ENCODE peak calls at places on chromosome 4, in nine cellular contexts. U is neural crest cell; A is foreskin fibroblast; P is RWPE1; R is progenitor cell of endocrine pancreas; O is fibroblast of pulmonary artery; J is upper lobe of left lung; Y is CD4-positive, alpha-beta T cell; E is adrenal gland. D is an unnamed sample.

GRCh38 chr4:40003986-40004385 is 26.3 kb upstream of the PDS5A start:
- DNase-seq in U (no peak), A (peak), P (no peak), R (no peak), O (peak), J (peak), Y (no peak), E (no peak), D (peak)

GRCh38 chr4:174631901-174632758 is 109.8 kb upstream of the HPGD start:
- DNase-seq in U (no peak), A (peak), P (peak), R (no peak), O (peak), J (no peak), Y (no peak), E (no peak), D (peak)

GRCh38 chr4:18798123-18798522 is 776.6 kb upstream of the LCORL start:
- DNase-seq in U (no peak), A (no peak), P (no peak), R (no peak), O (no peak), J (no peak), Y (no peak), E (no peak), D (no peak)

GRCh38 chr4:131499139-131499873 is 1649.8 kb upstream of the PCDH10 start:
- DNase-seq in U (no peak), A (peak), P (peak), R (no peak), O (peak), J (no peak), Y (no peak), E (no peak), D (no peak)

GRCh38 chr4:150158041-150158440 is 79.8 kb downstream of the DCLK2 start:
- DNase-seq in U (no peak), A (no peak), P (no peak), R (no peak), O (no peak), J (no peak), Y (no peak), E (no peak), D (no peak)

GRCh38 chr4:17957689-17958088 is 63.9 kb downstream of the LCORL start:
- DNase-seq in U (no peak), A (no peak), P (no peak), R (no peak), O (no peak), J (no peak), Y (no peak), E (no peak), D (no peak)

GRCh38 chr4:128737098-128737513 is 72.4 kb upstream of the JADE1 start:
- DNase-seq in U (no peak), A (no peak), P (no peak), R (no peak), O (peak), J (no peak), Y (no peak), E (no peak), D (no peak)

GRCh38 chr4:36242629-36243354 is 1.5 kb downstream of the ARAP2 start:
- DNase-seq in U (no peak), A (peak), P (no peak), R (no peak), O (no peak), J (no peak), Y (no peak), E (no peak), D (no peak)

GRCh38 chr4:171599628-171600027 is 213.6 kb upstream of the GALNTL6 start:
- DNase-seq in U (no peak), A (no peak), P (no peak), R (no peak), O (no peak), J (no peak), Y (no peak), E (no peak), D (no peak)

GRCh38 chr4:10687526-10687925 is 3.0 kb upstream of the CLNK start:
- DNase-seq in U (no peak), A (no peak), P (no peak), R (no peak), O (no peak), J (no peak), Y (no peak), E (no peak), D (no peak)

GRCh38 chr4:96347582-96347981 is 507.7 kb downstream of the PDHA2 start:
- DNase-seq in U (no peak), A (no peak), P (no peak), R (no peak), O (peak), J (no peak), Y (no peak), E (no peak), D (no peak)

GRCh38 chr4:119080721-119081541 is 54.7 kb upstream of the MYOZ2 start:
- DNase-seq in U (no peak), A (peak), P (no peak), R (no peak), O (no peak), J (no peak), Y (no peak), E (no peak), D (no peak)

DNA sequence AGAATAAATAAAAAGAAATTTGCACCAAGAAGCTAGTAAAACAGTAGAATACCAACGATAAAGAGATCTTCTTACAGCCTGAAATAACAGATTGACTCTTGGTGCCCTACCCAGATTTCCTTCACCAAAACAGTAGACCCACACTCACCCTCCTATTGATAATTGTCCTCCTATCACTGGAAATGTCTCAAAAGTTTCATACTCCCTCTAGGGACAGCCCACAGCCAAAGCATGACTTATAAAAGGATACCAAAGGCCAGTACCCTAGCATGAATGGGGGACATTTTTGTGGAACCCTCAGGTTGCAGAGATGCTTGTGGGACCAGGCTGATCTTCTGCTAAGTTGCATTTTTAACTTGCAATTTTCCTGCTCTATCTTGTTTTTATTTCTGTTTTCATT is 104.1 kb downstream of the INPP4B start:
- DNase-seq in U (no peak), A (no peak), P (no peak), R (no peak), O (no peak), J (no peak), Y (no peak), E (no peak), D (no peak)
- TF ChIP-seq CTCF in U (no peak), A (no peak), P (no peak), R (no peak), O (peak), J (no peak), Y (no peak), E (no peak), D (no peak)

GRCh38 chr4:56655209-56655626 is 25.9 kb downstream of the HOPX start:
- DNase-seq in U (peak), A (peak), P (peak), R (no peak), O (peak), J (no peak), Y (no peak), E (peak), D (peak)

GRCh38 chr4:56657128-56657527 is 24.0 kb downstream of the HOPX start:
- DNase-seq in U (no peak), A (no peak), P (no peak), R (no peak), O (no peak), J (no peak), Y (no peak), E (no peak), D (no peak)

GRCh38 chr4:56655627-56656345 is 25.3 kb downstream of the HOPX start:
- DNase-seq in U (peak), A (peak), P (peak), R (peak), O (no peak), J (no peak), Y (no peak), E (peak), D (peak)

GRCh38 chr4:56657818-56658217 is 23.3 kb downstream of the HOPX start:
- DNase-seq in U (no peak), A (no peak), P (no peak), R (no peak), O (no peak), J (no peak), Y (no peak), E (no peak), D (no peak)

GRCh38 chr4:56656346-56656643 is 24.8 kb downstream of the HOPX start:
- DNase-seq in U (peak), A (peak), P (no peak), R (no peak), O (no peak), J (peak), Y (no peak), E (no peak), D (peak)
- TF ChIP-seq CTCF in U (peak), A (no peak), P (peak), R (peak), O (peak), J (peak), Y (peak), E (no peak), D (peak)

GRCh38 chr4:127479031-127479622 is 153.6 kb upstream of the INTU start:
- DNase-seq in U (peak), A (peak), P (peak), R (no peak), O (peak), J (no peak), Y (no peak), E (no peak), D (no peak)
- TF ChIP-seq CTCF in U (peak), A (peak), P (peak), R (peak), O (peak), J (peak), Y (no peak), E (peak), D (peak)

GRCh38 chr4:189117426-189117825 is 823.2 kb upstream of the FRG1 start:
- DNase-seq in U (no peak), A (peak), P (no peak), R (no peak), O (no peak), J (no peak), Y (no peak), E (no peak), D (no peak)
- TF ChIP-seq CTCF in U (no peak), A (peak), P (no peak), R (no peak), O (no peak), J (no peak), Y (no peak), E (no peak), D (no peak)

GRCh38 chr4:81919238-81919637 is 447.5 kb upstream of the RASGEF1B start:
- DNase-seq in U (no peak), A (peak), P (peak), R (no peak), O (peak), J (no peak), Y (no peak), E (no peak), D (peak)
- TF ChIP-seq CTCF in U (peak), A (no peak), P (no peak), R (peak), O (peak), J (no peak), Y (no peak), E (peak), D (peak)